ENCODE peak calls at places on chromosome 18, in nine cellular contexts. L is COR-L47; P is activated CD4-positive, CD25-positive, alpha-beta regulatory T cell; E is AG10803; C is Karpas-422; O is GM13976; W is stimulated activated CD4-positive, alpha-beta T cell treated with anti-CD3 and anti-CD28 coated beads, Interleukin-2, amount 100 ng/mL, for 48 hours; R is CD8-positive, alpha-beta T cell; X is occipital lobe. B is an unnamed sample.

GRCh38 chr18:47931707-47932103 is 1.2 kb upstream of the SMAD2 start:
- DNase-seq in L (peak), P (peak), E (no peak), C (peak), O (no peak), W (no peak), R (peak), X (no peak), B (peak)

GRCh38 chr18:79560861-79561210 is 118.8 kb upstream of the CTDP1 start:
- DNase-seq in L (no peak), P (no peak), E (no peak), C (no peak), O (no peak), W (no peak), R (no peak), X (no peak), B (no peak)

GRCh38 chr18:34929336-34929780 is 111.9 kb upstream of the MAPRE2 start:
- DNase-seq in L (no peak), P (no peak), E (peak), C (no peak), O (no peak), W (no peak), R (no peak), X (no peak), B (peak)

GRCh38 chr18:41842886-41843285 is 112.1 kb upstream of the PIK3C3 start:
- DNase-seq in L (no peak), P (no peak), E (no peak), C (no peak), O (no peak), W (no peak), R (no peak), X (no peak), B (no peak)

GRCh38 chr18:22913861-22914260 is 19.3 kb upstream of the RBBP8 start:
- DNase-seq in L (peak), P (no peak), E (no peak), C (no peak), O (no peak), W (no peak), R (no peak), X (no peak), B (no peak)

GRCh38 chr18:35777042-35777441 is 195.4 kb upstream of the RMP24 start:
- DNase-seq in L (no peak), P (no peak), E (no peak), C (no peak), O (no peak), W (no peak), R (no peak), X (no peak), B (no peak)

GRCh38 chr18:46641917-46642316 is 15.1 kb downstream of the LOXHD1 start:
- DNase-seq in L (no peak), P (no peak), E (peak), C (no peak), O (no peak), W (no peak), R (no peak), X (no peak), B (no peak)

GRCh38 chr18:48859311-48860275 is 91.2 kb downstream of the SMAD7 start:
- DNase-seq in L (no peak), P (no peak), E (no peak), C (no peak), O (no peak), W (no peak), R (no peak), X (peak), B (no peak)

GRCh38 chr18:73461780-73462059 is 593.9 kb upstream of the NETO1 start:
- DNase-seq in L (no peak), P (no peak), E (peak), C (no peak), O (no peak), W (no peak), R (no peak), X (no peak), B (no peak)

B was measured in OCI-M1.